ENCODE peak calls at places on chromosome 14, in ten cellular contexts. T is RWPE1; S is ELR; M is stimulated activated CD4-positive, alpha-beta T cell treated with anti-CD3 and anti-CD28 coated beads, Interleukin-1b, Interleukin-23, amount 100 ng/mL, for 4 hours; F is naive thymus-derived CD8-positive, alpha-beta T cell; L is CD8-positive, alpha-beta T cell; A is islet precursor cell; W is pancreas; R is neural crest cell; K is progenitor cell of endocrine pancreas. H is an unnamed sample.

GRCh38 chr14:70254476-70254961 is 65.8 kb upstream of the SLC8A3 start:
- DNase-seq in T (peak), S (peak), M (peak), F (no peak), L (no peak), A (peak), W (peak), R (peak), K (peak), H (peak)

GRCh38 chr14:83071888-83072501 is 1538.3 kb upstream of the SEL1L start:
- DNase-seq in T (no peak), S (peak), M (no peak), F (no peak), L (no peak), A (no peak), W (no peak), R (no peak), K (no peak), H (no peak)

GRCh38 chr14:31927348-31927826 is 149.7 kb upstream of the ARHGAP5 start:
- DNase-seq in T (peak), S (peak), M (no peak), F (no peak), L (no peak), A (peak), W (no peak), R (peak), K (no peak), H (no peak)

GRCh38 chr14:69096766-69097475 is 56.0 kb downstream of the DCAF5 start:
- DNase-seq in T (no peak), S (peak), M (no peak), F (no peak), L (no peak), A (no peak), W (no peak), R (no peak), K (no peak), H (no peak)

GRCh38 chr14:75709207-75709812 is 48.3 kb downstream of the TTLL5 start:
- DNase-seq in T (peak), S (peak), M (peak), F (peak), L (peak), A (peak), W (peak), R (peak), K (peak), H (peak)

GRCh38 chr14:96059519-96060135 is 20.5 kb downstream of the C14orf132 start:
- DNase-seq in T (no peak), S (no peak), M (no peak), F (no peak), L (no peak), A (peak), W (no peak), R (no peak), K (no peak), H (no peak)

GRCh38 chr14:65356327-65356836 is 56.1 kb upstream of the FUT8 start:
- DNase-seq in T (peak), S (peak), M (no peak), F (no peak), L (no peak), A (peak), W (no peak), R (no peak), K (no peak), H (no peak)

GRCh38 chr14:58533417-58533816 is 104.3 kb upstream of the DACT1 start:
- DNase-seq in T (no peak), S (no peak), M (no peak), F (no peak), L (no peak), A (peak), W (no peak), R (peak), K (no peak), H (no peak)

GRCh38 chr14:74572829-74573360 is 39.1 kb downstream of the LTBP2 start:
- DNase-seq in T (no peak), S (peak), M (no peak), F (no peak), L (no peak), A (peak), W (no peak), R (no peak), K (no peak), H (no peak)

GRCh38 chr14:79464468-79464867 is 746.8 kb downstream of the DIO2 start:
- DNase-seq in T (no peak), S (no peak), M (no peak), F (no peak), L (no peak), A (no peak), W (no peak), R (no peak), K (no peak), H (no peak)

GRCh38 chr14:50669441-50669986 is 1.4 kb upstream of the SAV1 start:
- DNase-seq in T (no peak), S (no peak), M (no peak), F (no peak), L (no peak), A (no peak), W (no peak), R (no peak), K (no peak), H (no peak)

GRCh38 chr14:43692706-43693105 is 814.4 kb downstream of the FSCB start:
- DNase-seq in T (no peak), S (no peak), M (no peak), F (no peak), L (no peak), A (no peak), W (no peak), R (no peak), K (no peak), H (no peak)

GRCh38 chr14:104600141-104600643 is 4.4 kb downstream of the TMEM179 start:
- DNase-seq in T (no peak), S (peak), M (no peak), F (no peak), L (no peak), A (no peak), W (no peak), R (no peak), K (no peak), H (no peak)

GRCh38 chr14:99584823-99585222 is 19.2 kb downstream of the CCDC85C start:
- DNase-seq in T (no peak), S (no peak), M (no peak), F (no peak), L (no peak), A (no peak), W (no peak), R (no peak), K (no peak), H (no peak)

GRCh38 chr14:28608438-28608837 is 158.1 kb upstream of the FOXG1 start:
- DNase-seq in T (no peak), S (no peak), M (no peak), F (no peak), L (no peak), A (no peak), W (no peak), R (no peak), K (no peak), H (no peak)

GRCh38 chr14:23430733-23431105 is 4.7 kb downstream of the MYH7 start:
- DNase-seq in T (no peak), S (peak), M (no peak), F (no peak), L (no peak), A (no peak), W (no peak), R (no peak), K (no peak), H (no peak)

GRCh38 chr14:31941487-31941886 is 135.6 kb upstream of the ARHGAP5 start:
- DNase-seq in T (no peak), S (no peak), M (no peak), F (no peak), L (no peak), A (no peak), W (no peak), R (no peak), K (no peak), H (no peak)

GRCh38 chr14:70190156-70190555 is 1.4 kb upstream of the SLC8A3 start:
- DNase-seq in T (no peak), S (no peak), M (no peak), F (no peak), L (no peak), A (no peak), W (no peak), R (no peak), K (no peak), H (no peak)

GRCh38 chr14:53027031-53027430 is 76.2 kb upstream of the FERMT2 start:
- DNase-seq in T (no peak), S (no peak), M (no peak), F (no peak), L (no peak), A (no peak), W (no peak), R (no peak), K (no peak), H (no peak)

GRCh38 chr14:73047808-73048207 is 10.5 kb upstream of the RBM25 start:
- DNase-seq in T (no peak), S (no peak), M (no peak), F (no peak), L (no peak), A (no peak), W (no peak), R (no peak), K (no peak), H (no peak)

GRCh38 chr14:28879571-28879970 is 113.0 kb downstream of the FOXG1 start:
- DNase-seq in T (no peak), S (no peak), M (no peak), F (no peak), L (no peak), A (no peak), W (no peak), R (no peak), K (no peak), H (no peak)

GRCh38 chr14:26863736-26864135 is 265.9 kb upstream of the NOVA1 start:
- DNase-seq in T (peak), S (peak), M (no peak), F (no peak), L (no peak), A (no peak), W (no peak), R (no peak), K (no peak), H (no peak)

H was measured in lung.